ENCODE peak calls at places on chromosomes 16 and 17, in seven cellular contexts. D is dorsolateral prefrontal cortex, L is AG09309, X is hepatocyte, B is ovary, R is fibroblast of villous mesenchyme, F is HFF-Myc. S is an unnamed sample.

GRCh38 chr16:53821957-53822625 is 118.1 kb downstream of the FTO start:
- DNase-seq in D (no peak), B (no peak), L (peak), X (no peak), R (peak), F (no peak), S (peak)

GRCh38 chr17:6044261-6044660 is 25.9 kb upstream of the WSCD1 start:
- DNase-seq in B (no peak), F (no peak), L (no peak), X (no peak), D (no peak), R (no peak), S (no peak)

GRCh38 chr16:88956546-88957455 is 20.2 kb downstream of the CBFA2T3 start:
- DNase-seq in F (no peak), B (no peak), R (no peak), L (no peak), X (no peak), D (no peak), S (no peak)

GRCh38 chr16:88073201-88073721 is 122.0 kb downstream of the BANP start:
- DNase-seq in B (no peak), L (no peak), D (no peak), F (no peak), R (no peak), X (no peak), S (no peak)

GRCh38 chr17:17741346-17742023 is 60.2 kb downstream of the RAI1 start:
- DNase-seq in R (no peak), X (peak), B (peak), D (peak), L (no peak), F (no peak), S (no peak)

GRCh38 chr17:57144567-57144966 is 59.5 kb downstream of the AKAP1 start:
- DNase-seq in L (no peak), R (no peak), F (no peak), X (no peak), D (no peak), B (no peak), S (no peak)

GRCh38 chr16:56615353-56615752 is 7.0 kb downstream of the MT2A start:
- DNase-seq in L (no peak), X (no peak), F (no peak), B (no peak), R (no peak), D (no peak), S (peak)

GRCh38 chr16:68892898-68893297 is 49.6 kb downstream of the TANGO6 start:
- DNase-seq in F (no peak), B (no peak), L (no peak), D (no peak), R (no peak), X (no peak), S (no peak)

GRCh38 chr16:69861276-69862030 is 89.7 kb upstream of the CLEC18A start:
- DNase-seq in B (no peak), X (peak), L (peak), F (no peak), R (peak), D (no peak), S (peak)

GRCh38 chr16:11669380-11670146 is 1.3 kb downstream of the SNN start:
- DNase-seq in L (no peak), B (peak), D (no peak), X (no peak), F (no peak), R (no peak), S (peak)

GRCh38 chr16:3578610-3579551 is 1.7 kb upstream of the NLRC3 start:
- DNase-seq in L (no peak), B (no peak), X (no peak), F (no peak), R (no peak), D (no peak), S (no peak)

GRCh38 chr17:37802061-37802460 is 57.2 kb upstream of the HNF1B start:
- DNase-seq in D (no peak), L (no peak), R (no peak), F (no peak), X (no peak), B (no peak), S (no peak)

GRCh38 chr16:48384305-48384981 is 770 bp downstream of the SIAH1 start:
- DNase-seq in X (peak), D (peak), B (peak), R (peak), F (no peak), L (no peak), S (peak)

GRCh38 chr17:47730681-47731080 is 2.4 kb upstream of the TBX21 start:
- DNase-seq in D (no peak), L (no peak), X (no peak), F (no peak), R (no peak), B (no peak), S (no peak)

GRCh38 chr17:18855831-18856624 is 1.9 kb upstream of the PRPSAP2 start:
- DNase-seq in R (peak), B (peak), F (peak), D (peak), L (peak), X (peak), S (peak)

GRCh38 chr16:81697886-81698635 is 81.0 kb upstream of the PLCG2 start:
- DNase-seq in F (no peak), B (no peak), X (peak), L (no peak), R (no peak), D (peak), S (no peak)

GRCh38 chr16:11402745-11403533 is 57.7 kb downstream of the RMI2 start:
- DNase-seq in L (no peak), X (no peak), D (no peak), F (no peak), R (no peak), B (no peak), S (no peak)

GRCh38 chr17:29590261-29590978 is 972 bp upstream of the GIT1 start:
- DNase-seq in L (no peak), X (no peak), F (no peak), D (no peak), R (no peak), B (peak), S (peak)

GRCh38 chr17:83109386-83109785 is 30.0 kb downstream of the METRNL start:
- DNase-seq in F (no peak), D (no peak), X (no peak), R (no peak), L (no peak), B (no peak), S (no peak)

GRCh38 chr16:19555938-19556778 is 655 bp downstream of the VPS35L start:
- DNase-seq in L (no peak), X (peak), B (no peak), D (no peak), F (peak), R (peak), S (peak)
- TF ChIP-seq CTCF in L (no peak), X (no peak), B (no peak), D (no peak), F (peak), R (peak), S (no peak)

DNA sequence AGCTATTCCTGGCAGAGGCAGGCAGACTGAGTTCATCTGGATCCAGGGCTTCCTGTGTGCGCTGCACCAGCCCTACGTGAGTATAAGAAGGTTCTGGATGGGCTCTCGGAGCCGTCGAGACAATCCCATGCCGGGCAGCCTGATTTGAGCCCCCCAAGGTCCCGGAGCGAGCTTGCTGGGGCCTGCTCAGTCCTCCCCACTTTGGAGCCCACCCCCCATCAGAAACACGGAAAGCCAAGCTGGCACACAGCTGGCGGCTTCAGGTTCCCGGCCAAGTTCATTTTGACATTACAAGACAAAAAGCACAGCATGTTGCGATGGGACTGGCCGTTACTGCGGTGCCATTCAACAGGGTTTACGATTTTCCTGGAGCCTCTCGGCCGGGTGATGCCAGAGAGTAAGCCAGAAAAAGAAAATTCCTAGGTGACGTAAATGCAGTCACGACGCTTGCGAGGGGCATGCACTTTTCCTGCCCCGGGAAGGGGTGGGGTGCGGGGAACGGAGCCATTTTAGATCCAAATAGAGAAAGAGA is 167.2 kb upstream of the FOXF1 start:
- DNase-seq in R (peak), L (no peak), F (no peak), B (no peak), D (no peak), X (peak), S (peak)
- H3K4me3 ChIP-seq in R (no peak), L (no peak), F (no peak), B (no peak), D (no peak), X (no peak), S (no peak)

GRCh38 chr17:8005951-8006730 is 3.7 kb downstream of the GUCY2D start:
- DNase-seq in D (no peak), B (no peak), R (no peak), X (no peak), F (no peak), L (no peak), S (no peak)

GRCh38 chr17:8007836-8008235 is 5.4 kb downstream of the GUCY2D start:
- DNase-seq in F (no peak), R (no peak), B (no peak), X (no peak), L (no peak), D (no peak), S (no peak)

GRCh38 chr17:8004899-8005298 is 2.5 kb downstream of the GUCY2D start:
- DNase-seq in B (no peak), F (no peak), R (peak), L (peak), X (no peak), D (no peak), S (peak)

GRCh38 chr17:8005357-8005756 is 2.9 kb downstream of the GUCY2D start:
- DNase-seq in D (no peak), L (no peak), F (no peak), R (no peak), X (no peak), B (no peak), S (peak)

DNA sequence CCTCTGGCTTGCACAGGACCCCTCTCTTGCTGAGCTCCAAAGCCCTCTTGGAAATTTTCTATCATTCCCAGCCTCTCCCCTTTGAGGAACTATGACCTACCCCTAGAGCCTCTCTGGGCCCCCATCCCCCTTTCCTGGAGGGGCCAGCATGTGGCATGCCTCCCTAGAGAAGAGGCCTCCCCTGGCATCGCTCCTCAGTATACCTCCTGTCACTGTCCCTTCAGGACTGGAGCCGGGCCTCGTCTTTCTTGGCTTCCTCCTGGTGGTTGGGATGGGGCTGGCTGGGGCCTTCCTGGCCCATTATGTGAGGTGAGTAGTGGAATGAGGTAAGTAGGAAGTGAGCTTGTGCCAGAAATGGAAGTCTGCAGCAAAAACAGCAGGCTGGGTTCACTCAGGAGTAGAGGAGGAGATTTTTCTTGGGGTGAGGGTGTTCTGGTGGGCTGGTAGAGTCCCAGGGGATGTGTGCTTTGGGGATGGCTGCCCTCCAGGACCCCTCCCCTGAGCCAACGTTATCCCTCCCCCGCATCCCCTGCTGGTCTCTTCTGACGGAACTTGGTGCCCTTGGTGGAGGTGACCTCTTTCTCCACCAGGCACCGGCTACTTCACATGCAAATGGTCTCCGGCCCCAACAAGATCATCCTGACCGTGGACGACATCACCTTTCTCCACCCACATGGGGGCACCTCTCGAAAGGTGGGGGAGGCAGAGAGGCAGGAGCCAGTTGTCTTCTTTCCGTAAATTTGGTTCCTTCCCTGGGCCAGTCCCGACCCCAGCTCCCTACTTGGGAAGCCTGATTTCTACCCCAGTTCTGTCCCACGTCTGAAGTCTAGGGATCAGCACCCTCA is 4.6 kb downstream of the GUCY2D start:
- DNase-seq in F (no peak), X (no peak), L (no peak), D (no peak), B (no peak), R (no peak), S (no peak)
- TF ChIP-seq CTCF in F (no peak), X (no peak), L (no peak), D (no peak), B (no peak), R (no peak), S (no peak)

GRCh38 chr17:62805234-62805633 is 2.9 kb downstream of the MARCHF10 start:
- DNase-seq in B (no peak), X (no peak), D (no peak), L (no peak), R (no peak), F (no peak), S (peak)

GRCh38 chr17:62809656-62810055 is 1.5 kb upstream of the MARCHF10 start:
- DNase-seq in D (no peak), X (no peak), R (no peak), B (no peak), L (no peak), F (no peak), S (peak)

GRCh38 chr17:62807812-62808575 is at the start of gene MARCHF10:
- DNase-seq in R (no peak), F (no peak), B (peak), D (no peak), L (no peak), X (peak), S (no peak)

GRCh38 chr17:62804822-62805221 is 3.3 kb downstream of the MARCHF10 start:
- DNase-seq in X (peak), B (no peak), D (no peak), L (no peak), F (no peak), R (peak), S (peak)

DNA sequence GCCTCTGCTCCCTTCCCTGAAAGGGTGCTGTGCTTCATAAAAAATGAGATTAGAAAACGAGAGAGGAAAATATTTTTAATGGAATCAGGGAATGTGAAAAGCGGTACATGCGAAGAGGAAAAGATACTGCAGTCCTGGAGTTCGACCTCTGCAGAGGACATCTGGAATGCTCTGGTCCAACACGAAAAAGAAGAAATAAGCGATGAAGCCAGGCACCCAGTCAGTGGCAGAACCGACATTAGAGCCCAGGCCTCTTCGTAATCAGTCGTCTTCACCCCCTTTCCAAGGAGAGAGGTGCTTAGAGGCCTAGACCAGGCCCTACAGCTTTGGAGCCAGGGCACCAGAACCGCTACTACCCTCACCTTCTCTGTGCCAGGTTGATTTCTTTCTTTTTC is 459 bp upstream of the MARCHF10 start:
- DNase-seq in L (no peak), R (no peak), B (no peak), F (no peak), D (no peak), X (no peak), S (no peak)
- H3K4me3 ChIP-seq in L (no peak), R (no peak), B (no peak), F (no peak), D (peak), X (no peak), S (no peak)

S was measured in fibroblast of mammary gland.